ENCODE peak calls at places on chromosomes 11 and 22, in five cellular contexts. One of them, this sample, is unnamed.

GRCh38 chr22:46119093-46119728 is 31.1 kb upstream of the PPARA start:
- DNase-seq in GM23248: peak; percentile 25
- DNase-seq in MM.1S: no peak
- DNase-seq in HCT116: no peak
- DNase-seq in PC-3: no peak
- DNase-seq in this sample: no peak

GRCh38 chr22:26194877-26195276 is 25.6 kb downstream of the SEZ6L start:
- DNase-seq in GM23248: no peak
- DNase-seq in HCT116: no peak
- DNase-seq in MM.1S: no peak
- DNase-seq in PC-3: no peak
- DNase-seq in this sample: no peak

GRCh38 chr11:537622-538430 is 499 bp downstream of the LRRC56 start:
- DNase-seq in PC-3: no peak
- DNase-seq in GM23248: no peak
- DNase-seq in HCT116: no peak
- DNase-seq in MM.1S: no peak
- DNase-seq in this sample: peak; percentile 45

GRCh38 chr11:11387201-11387600 is 34.2 kb upstream of the CSNK2A3 start:
- DNase-seq in HCT116: no peak
- DNase-seq in PC-3: no peak
- DNase-seq in MM.1S: no peak
- DNase-seq in GM23248: no peak
- DNase-seq in this sample: no peak

GRCh38 chr22:25357056-25357455 is 137.6 kb downstream of the CRYBB2 start:
- DNase-seq in HCT116: no peak
- DNase-seq in MM.1S: no peak
- DNase-seq in GM23248: no peak
- DNase-seq in PC-3: no peak
- DNase-seq in this sample: no peak

GRCh38 chr11:96254854-96255253 is 88.1 kb downstream of the MAML2 start:
- DNase-seq in HCT116: no peak
- DNase-seq in PC-3: no peak
- DNase-seq in GM23248: no peak
- DNase-seq in MM.1S: no peak
- DNase-seq in this sample: no peak

GRCh38 chr11:7936615-7937014 is 4.9 kb downstream of the OR10A3 start:
- DNase-seq in MM.1S: no peak
- DNase-seq in GM23248: no peak
- DNase-seq in HCT116: no peak
- DNase-seq in PC-3: peak; percentile 69
- DNase-seq in this sample: no peak

GRCh38 chr11:73185680-73186293 is 32.3 kb upstream of the P2RY2 start:
- DNase-seq in GM23248: peak; percentile 97
- DNase-seq in PC-3: peak; percentile 99
- DNase-seq in HCT116: no peak
- DNase-seq in MM.1S: no peak
- DNase-seq in this sample: no peak

GRCh38 chr11:33086017-33086416 is 46.6 kb downstream of the TCP11L1 start:
- DNase-seq in MM.1S: no peak
- DNase-seq in HCT116: no peak
- DNase-seq in PC-3: no peak
- DNase-seq in GM23248: no peak
- DNase-seq in this sample: no peak

GRCh38 chr11:18368236-18368635 is 26.1 kb upstream of the LDHA start:
- DNase-seq in PC-3: no peak
- DNase-seq in GM23248: peak; percentile 89
- DNase-seq in MM.1S: no peak
- DNase-seq in HCT116: no peak
- DNase-seq in this sample: no peak

GRCh38 chr22:31295831-31296230 is 3.5 kb upstream of the PIK3IP1 start:
- DNase-seq in PC-3: no peak
- DNase-seq in HCT116: no peak
- DNase-seq in GM23248: peak; percentile 32
- DNase-seq in MM.1S: no peak
- DNase-seq in this sample: no peak

GRCh38 chr11:95065336-95065735 is 1.4 kb upstream of the SRSF8 start:
- DNase-seq in PC-3: no peak
- DNase-seq in MM.1S: no peak
- DNase-seq in HCT116: no peak
- DNase-seq in GM23248: no peak
- DNase-seq in this sample: no peak

GRCh38 chr11:78645226-78646202 is 70.8 kb upstream of the NARS2 start:
- DNase-seq in HCT116: peak; percentile 50
- DNase-seq in GM23248: peak; percentile 60
- DNase-seq in MM.1S: peak; percentile 58
- DNase-seq in PC-3: peak; percentile 96
- DNase-seq in this sample: peak; percentile 89

GRCh38 chr11:78008174-78008573 is 13.7 kb upstream of the INTS4 start:
- DNase-seq in GM23248: no peak
- DNase-seq in MM.1S: no peak
- DNase-seq in HCT116: no peak
- DNase-seq in PC-3: no peak
- DNase-seq in this sample: no peak

GRCh38 chr22:47748887-47749286 is 986.4 kb downstream of the TBC1D22A start:
- DNase-seq in GM23248: no peak
- DNase-seq in MM.1S: no peak
- DNase-seq in HCT116: no peak
- DNase-seq in PC-3: no peak
- DNase-seq in this sample: no peak

GRCh38 chr11:116162086-116162485 is 610.7 kb downstream of the BUD13 start:
- DNase-seq in HCT116: no peak
- DNase-seq in PC-3: no peak
- DNase-seq in MM.1S: no peak
- DNase-seq in GM23248: no peak
- DNase-seq in this sample: no peak

GRCh38 chr22:50528682-50529415 is 963 bp downstream of the TYMP start:
- DNase-seq in GM23248: no peak
- DNase-seq in MM.1S: no peak
- DNase-seq in HCT116: no peak
- DNase-seq in PC-3: no peak
- DNase-seq in this sample: peak; percentile 56

DNA sequence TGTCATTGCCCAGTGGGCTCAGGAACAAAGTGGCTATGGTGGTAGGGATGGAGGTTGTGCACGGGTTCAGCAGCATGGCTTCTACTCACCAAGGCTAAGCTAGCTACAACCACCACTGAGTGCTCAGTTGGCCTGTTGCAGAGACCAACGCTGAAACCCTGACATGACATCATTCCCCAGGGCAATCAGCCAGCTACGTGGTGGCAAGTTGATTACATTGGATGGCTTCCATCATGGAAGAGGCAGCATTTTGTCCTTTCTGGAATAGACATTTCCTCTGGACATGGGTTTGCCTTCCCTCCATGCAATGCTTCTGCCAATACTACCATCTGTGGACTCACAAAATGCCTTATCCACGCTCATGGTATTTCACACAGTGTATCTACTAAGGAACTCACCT is 634.3 kb downstream of the OPCML start:
- DNase-seq in PC-3: no peak
- DNase-seq in GM23248: no peak
- DNase-seq in HCT116: no peak
- DNase-seq in MM.1S: no peak
- DNase-seq in this sample: no peak
- H3K9me2 ChIP-seq in PC-3: no peaks in the 10 kb centered on the region
- H3K9me2 ChIP-seq in GM23248: no peaks in the 10 kb centered on the region
- H3K9me2 ChIP-seq in HCT116: no peaks in the 10 kb centered on the region
- H3K9me2 ChIP-seq in MM.1S: no peaks in the 10 kb centered on the region
- H3K9me2 ChIP-seq in this sample: no peaks in the 10 kb centered on the region

GRCh38 chr22:39818050-39818449 is 75.5 kb downstream of the ENTHD1 start:
- DNase-seq in PC-3: no peak
- DNase-seq in GM23248: peak; percentile 68
- DNase-seq in MM.1S: no peak
- DNase-seq in HCT116: no peak
- DNase-seq in this sample: no peak

GRCh38 chr22:39821008-39821407 is 72.6 kb downstream of the ENTHD1 start:
- DNase-seq in HCT116: no peak
- DNase-seq in GM23248: no peak
- DNase-seq in PC-3: no peak
- DNase-seq in MM.1S: no peak
- DNase-seq in this sample: no peak

GRCh38 chr22:39815882-39816395 is 77.6 kb downstream of the ENTHD1 start:
- DNase-seq in PC-3: no peak
- DNase-seq in GM23248: no peak
- DNase-seq in MM.1S: no peak
- DNase-seq in HCT116: no peak
- DNase-seq in this sample: no peak

GRCh38 chr22:39819429-39819828 is 74.1 kb downstream of the ENTHD1 start:
- DNase-seq in GM23248: no peak
- DNase-seq in MM.1S: no peak
- DNase-seq in PC-3: no peak
- DNase-seq in HCT116: no peak
- DNase-seq in this sample: no peak

GRCh38 chr22:39820266-39820665 is 73.3 kb downstream of the ENTHD1 start:
- DNase-seq in HCT116: peak; percentile 18
- DNase-seq in MM.1S: no peak
- DNase-seq in PC-3: peak; percentile 65
- DNase-seq in GM23248: peak; percentile 84
- DNase-seq in this sample: no peak
- H3K27ac ChIP-seq in HCT116: no peak overlapping the region
- H3K27ac ChIP-seq in MM.1S: no peak overlapping the region
- H3K27ac ChIP-seq in PC-3: no peak overlapping the region
- H3K27ac ChIP-seq in GM23248: no peak overlapping the region
- H3K27ac ChIP-seq in this sample: no peak overlapping the region

DNA sequence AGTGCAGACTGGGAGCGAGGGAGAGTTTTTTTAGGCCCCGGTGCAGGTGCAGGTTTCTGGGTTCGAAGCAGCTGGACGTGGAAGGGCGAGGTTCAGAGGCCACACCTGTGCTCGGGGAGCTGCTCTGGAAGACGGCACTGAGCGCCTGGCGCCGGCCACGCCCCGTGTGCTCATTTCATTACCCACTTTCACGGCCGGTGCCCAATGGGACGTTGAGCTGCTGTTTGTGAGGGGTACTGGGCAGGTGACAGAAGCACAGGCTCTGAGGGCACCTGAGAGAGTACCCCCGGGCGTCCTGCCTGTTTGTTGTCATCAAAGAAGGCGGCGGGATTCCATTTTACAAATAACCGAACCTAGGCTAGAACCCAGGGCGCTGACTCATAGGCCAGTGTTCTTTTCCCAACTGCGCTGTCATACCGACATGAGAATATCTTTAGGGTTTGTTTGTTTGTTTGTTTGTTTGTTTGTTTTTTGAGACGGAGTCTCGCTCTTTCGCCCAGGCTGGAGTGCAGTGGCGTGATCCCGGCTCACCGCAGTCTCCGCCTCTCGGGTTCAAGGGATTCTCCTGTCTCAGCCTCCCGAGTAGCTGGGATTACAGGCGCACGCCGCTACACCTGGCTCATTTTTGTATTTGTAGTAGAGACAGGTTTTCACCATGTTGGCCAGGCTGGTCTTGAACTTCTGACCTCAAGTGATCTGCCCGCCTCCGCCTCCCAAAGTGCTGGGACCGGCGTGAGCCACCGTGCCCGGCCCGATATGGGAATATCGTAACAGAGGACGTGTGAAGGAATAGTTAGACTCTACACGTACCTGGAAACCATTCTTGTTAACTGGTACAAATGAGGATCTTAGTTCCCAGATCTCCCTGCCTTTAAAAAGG is 16.6 kb upstream of the SPTBN2 start:
- DNase-seq in MM.1S: peak; percentile 75
- DNase-seq in HCT116: no peak
- DNase-seq in PC-3: peak; percentile 71
- DNase-seq in GM23248: peak; percentile 32
- DNase-seq in this sample: peak; percentile 76
- H3K9ac ChIP-seq in MM.1S: peak overlapping the region; percentile 65
- H3K9ac ChIP-seq in HCT116: peak overlapping the region; percentile 83
- H3K9ac ChIP-seq in PC-3: peak overlapping the region; percentile 82
- H3K9ac ChIP-seq in GM23248: peak overlapping the region; percentile 87
- H3K9ac ChIP-seq in this sample: peak overlapping the region; percentile 92

GRCh38 chr11:59172345-59173079 is 580 bp downstream of the DTX4 start:
- DNase-seq in HCT116: no peak
- DNase-seq in GM23248: peak; percentile 42
- DNase-seq in MM.1S: peak; percentile 20
- DNase-seq in PC-3: peak; percentile 13
- DNase-seq in this sample: peak; percentile 81
- H3K9me2 ChIP-seq in HCT116: no peaks in the 10 kb centered on the region
- H3K9me2 ChIP-seq in GM23248: no peaks in the 10 kb centered on the region
- H3K9me2 ChIP-seq in MM.1S: no peaks in the 10 kb centered on the region
- H3K9me2 ChIP-seq in PC-3: no peaks in the 10 kb centered on the region
- H3K9me2 ChIP-seq in this sample: no peaks in the 10 kb centered on the region